ENCODE peak calls at places on chromosomes 3 and 15, in ten cellular contexts. O is cardiac fibroblast; N is B cell; I is WTC11; M is chondrocyte; Q is foreskin keratinocyte; T is mesothelial cell of epicardium; G is CD4-positive, alpha-beta T cell; B is tibial artery; Z is fibroblast of lung. H is an unnamed sample.

GRCh38 chr3:107222927-107223326 is 154.3 kb upstream of the CCDC54 start:
- DNase-seq in O (peak; percentile 83), B (no peak), Q (no peak), Z (peak; percentile 79), T (no peak), M (no peak), N (no peak), I (no peak), G (no peak), H (no peak)

GRCh38 chr3:139718415-139718814 is 40.6 kb upstream of the NMNAT3 start:
- DNase-seq in Q (peak; percentile 23), I (peak; percentile 60), Z (peak; percentile 56), T (no peak), M (no peak), B (no peak), G (no peak), N (no peak), O (peak; percentile 53), H (peak; percentile 26)

GRCh38 chr15:70062321-70062956 is 35.3 kb downstream of the TLE3 start:
- DNase-seq in O (peak; percentile 93), Z (peak; percentile 96), M (no peak), G (no peak), T (peak; percentile 92), B (peak; percentile 82), I (peak; percentile 10), N (no peak), Q (peak; percentile 27), H (peak; percentile 55)

GRCh38 chr3:185049710-185050109 is 103.2 kb downstream of the C3orf70 start:
- DNase-seq in Q (no peak), B (no peak), N (no peak), T (no peak), Z (no peak), M (no peak), I (no peak), G (no peak), O (no peak), H (no peak)

GRCh38 chr3:4866841-4867240 is 112.4 kb upstream of the BHLHE40 start:
- DNase-seq in N (no peak), T (no peak), M (no peak), Q (peak; percentile 70), Z (peak; percentile 82), O (peak; percentile 59), I (no peak), G (no peak), B (no peak), H (no peak)

GRCh38 chr3:132550579-132551305 is 46.3 kb upstream of the ACKR4 start:
- DNase-seq in B (no peak), O (no peak), G (no peak), Q (no peak), M (no peak), N (no peak), T (no peak), Z (no peak), I (no peak), H (no peak)

GRCh38 chr3:47522082-47522987 is 8.8 kb upstream of the ELP6 start:
- DNase-seq in O (peak; percentile 93), M (no peak), N (peak; percentile 82), Q (peak; percentile 68), Z (peak; percentile 92), I (peak; percentile 85), T (peak; percentile 80), B (peak; percentile 87), G (peak; percentile 59), H (peak; percentile 86)

GRCh38 chr15:98547255-98547654 is 101.1 kb upstream of the IGF1R start:
- DNase-seq in B (no peak), I (no peak), N (no peak), T (no peak), Q (peak; percentile 36), G (no peak), Z (peak; percentile 37), M (no peak), O (no peak), H (no peak)

GRCh38 chr15:79674124-79674465 is 222.7 kb downstream of the MTHFS start:
- DNase-seq in Z (no peak), O (no peak), N (no peak), T (no peak), G (no peak), I (no peak), Q (peak; percentile 66), M (no peak), B (no peak), H (no peak)

GRCh38 chr15:30030350-30030749 is 52.4 kb upstream of the GOLGA8J start:
- DNase-seq in O (no peak), G (no peak), N (no peak), Z (no peak), B (no peak), Q (no peak), I (no peak), M (no peak), T (no peak), H (no peak)
- TF ChIP-seq CTCF in O (no peak), G (no peak), N (no peak), Z (no peak), B (no peak), Q (peak; percentile 59), I (no peak), M (peak; percentile 52), T (no peak), H (no peak)

GRCh38 chr3:87227104-87227834 is at the start of gene CHMP2B:
- DNase-seq in M (peak; percentile 97), T (peak; percentile 95), I (peak; percentile 90), N (peak; percentile 97), B (peak; percentile 97), G (peak; percentile 90), O (peak; percentile 96), Z (peak; percentile 92), Q (peak; percentile 88), H (peak; percentile 82)
- TF ChIP-seq CTCF in M (no peak), T (no peak), I (no peak), N (no peak), B (no peak), G (no peak), O (no peak), Z (no peak), Q (no peak), H (no peak)

DNA sequence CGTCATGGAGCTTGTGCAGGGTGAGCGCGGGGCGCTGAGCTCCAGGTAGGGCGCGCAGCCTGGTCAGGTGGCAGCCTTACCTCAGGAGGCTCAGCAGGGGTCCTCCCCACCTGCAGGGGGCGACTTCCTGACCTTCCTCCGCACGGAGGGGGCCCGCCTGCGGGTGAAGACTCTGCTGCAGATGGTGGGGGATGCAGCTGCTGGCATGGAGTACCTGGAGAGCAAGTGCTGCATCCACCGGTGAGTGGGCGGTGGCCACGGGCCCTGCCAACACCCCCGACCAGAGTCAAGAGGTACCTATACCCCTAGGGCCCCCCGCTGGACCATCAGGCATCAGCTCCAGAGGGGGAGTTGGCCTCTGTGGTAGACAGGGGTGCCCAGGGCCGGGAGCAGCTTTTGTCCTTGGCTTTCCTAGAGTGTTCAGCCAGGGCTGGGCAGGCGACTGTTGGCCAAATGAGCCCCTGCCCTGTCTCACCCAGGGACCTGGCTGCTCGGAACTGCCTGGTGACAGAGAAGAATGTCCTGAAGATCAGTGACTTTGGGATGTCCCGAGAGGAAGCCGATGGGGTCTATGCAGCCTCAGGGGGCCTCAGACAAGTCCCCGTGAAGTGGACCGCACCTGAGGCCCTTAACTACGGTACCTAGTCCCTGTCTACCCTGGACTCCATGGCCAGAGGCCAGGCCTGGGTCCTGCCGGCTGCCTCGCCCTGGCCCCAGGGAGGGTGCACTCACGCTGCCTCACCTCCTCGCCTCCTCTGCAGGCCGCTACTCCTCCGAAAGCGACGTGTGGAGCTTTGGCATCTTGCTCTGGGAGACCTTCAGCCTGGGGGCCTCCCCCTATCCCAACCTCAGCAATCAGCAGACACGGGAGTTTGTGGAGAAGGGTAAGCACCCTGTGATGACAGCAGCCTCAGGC is 9.1 kb downstream of the FES start:
- DNase-seq in M (peak; percentile 92), I (no peak), G (no peak), N (no peak), Q (no peak), B (peak; percentile 61), O (no peak), T (no peak), Z (no peak), H (no peak)
- TF ChIP-seq CTCF in M (peak; percentile 29), I (no peak), G (no peak), N (no peak), Q (peak; percentile 37), B (no peak), O (no peak), T (no peak), Z (no peak), H (no peak)

GRCh38 chr15:25783607-25784131 is 79.5 kb downstream of the ATP10A start:
- DNase-seq in T (no peak), Z (peak; percentile 28), M (no peak), N (no peak), B (no peak), G (peak; percentile 52), I (peak; percentile 86), O (peak; percentile 25), Q (no peak), H (peak; percentile 31)
- TF ChIP-seq CTCF in T (peak; percentile 32), Z (peak; percentile 20), M (peak; percentile 74), N (no peak), B (peak; percentile 25), G (peak; percentile 54), I (peak; percentile 69), O (peak; percentile 31), Q (no peak), H (peak; percentile 48)

GRCh38 chr3:40780341-40780800 is 255.6 kb downstream of the ZNF621 start:
- DNase-seq in M (peak; percentile 95), B (peak; percentile 91), N (no peak), Q (peak; percentile 28), O (peak; percentile 58), T (no peak), I (no peak), Z (no peak), G (no peak), H (peak; percentile 65)
- TF ChIP-seq CTCF in M (peak; percentile 11), B (no peak), N (no peak), Q (no peak), O (no peak), T (no peak), I (no peak), Z (no peak), G (no peak), H (no peak)

GRCh38 chr15:88610756-88611231 is 10.3 kb upstream of the AEN start:
- DNase-seq in O (no peak), Z (no peak), G (no peak), B (no peak), Q (no peak), N (no peak), I (no peak), T (no peak), M (no peak), H (no peak)
- TF ChIP-seq CTCF in O (no peak), Z (no peak), G (no peak), B (no peak), Q (no peak), N (no peak), I (no peak), T (no peak), M (no peak), H (no peak)

GRCh38 chr3:59809750-59810444 is 760.1 kb upstream of the CFAP20DC start:
- DNase-seq in B (no peak), M (no peak), Q (peak; percentile 50), I (no peak), T (no peak), O (peak; percentile 63), N (no peak), G (no peak), Z (peak; percentile 67), H (no peak)
- TF ChIP-seq CTCF in B (no peak), M (peak; percentile 76), Q (peak; percentile 72), I (no peak), T (peak; percentile 53), O (peak; percentile 28), N (peak; percentile 8), G (no peak), Z (peak; percentile 34), H (peak; percentile 51)

H was measured in neural crest cell.